ENCODE peak calls at places on chromosomes 16 and 17, in six cellular contexts. H is WTC11, G is A549, X is K562, V is HepG2, W is H1. U is an unnamed sample.

GRCh38 chr16:88974641-88975215 is 2.3 kb downstream of the CBFA2T3 start:
- DNase-seq in G (no peak), W (no peak), H (no peak), X (no peak), V (no peak), U (no peak)

GRCh38 chr16:80158766-80159165 is 382.0 kb upstream of the DYNLRB2 start:
- DNase-seq in X (no peak), H (no peak), G (peak; percentile 12), W (no peak), V (no peak), U (peak; percentile 82)

GRCh38 chr17:9343513-9343912 is 232.1 kb downstream of the STX8 start:
- DNase-seq in W (no peak), G (no peak), V (no peak), H (peak; percentile 47), X (no peak), U (no peak)

GRCh38 chr17:69802045-69802740 is 272.8 kb upstream of the KCNJ16 start:
- DNase-seq in X (no peak), V (no peak), G (no peak), H (no peak), W (no peak), U (no peak)

GRCh38 chr16:35868630-35869029 is 2409.2 kb downstream of the TP53TG3F start:
- DNase-seq in W (no peak), H (no peak), V (no peak), G (no peak), X (no peak), U (no peak)

GRCh38 chr17:57984226-57984890 is 3.7 kb downstream of the VEZF1 start:
- DNase-seq in H (no peak), V (no peak), G (no peak), X (no peak), W (no peak), U (no peak)

GRCh38 chr17:77231076-77231871 is 90.5 kb downstream of the SEC14L1 start:
- DNase-seq in V (no peak), H (no peak), X (no peak), W (no peak), G (no peak), U (no peak)

GRCh38 chr17:81865733-81866439 is 5.3 kb downstream of the ARHGDIA start:
- DNase-seq in V (peak; percentile 68), G (no peak), W (no peak), X (no peak), H (no peak), U (no peak)

GRCh38 chr17:38922538-38923291 is 2.7 kb upstream of the LASP1NB start:
- DNase-seq in W (no peak), H (peak; percentile 53), G (no peak), X (no peak), V (no peak), U (peak; percentile 67)

GRCh38 chr17:81837641-81838040 is 2.8 kb upstream of the PPP1R27 start:
- DNase-seq in W (no peak), G (no peak), H (no peak), V (peak; percentile 71), X (no peak), U (no peak)

GRCh38 chr16:24758373-24758772 is 28.9 kb downstream of the TNRC6A start:
- DNase-seq in X (no peak), V (no peak), W (no peak), G (no peak), H (no peak), U (no peak)

GRCh38 chr17:72119963-72120877 is 600 bp upstream of the SOX9 start:
- DNase-seq in V (peak; percentile 79), G (peak; percentile 59), X (no peak), H (peak; percentile 46), W (no peak), U (no peak)

GRCh38 chr17:80818871-80819270 is 172.8 kb upstream of the CHMP6 start:
- DNase-seq in G (no peak), H (no peak), V (no peak), W (no peak), X (no peak), U (no peak)

GRCh38 chr16:72934661-72935403 is 113.1 kb downstream of the ZFHX3 start:
- DNase-seq in G (no peak), X (no peak), W (no peak), H (no peak), V (no peak), U (no peak)

GRCh38 chr17:44159519-44160210 is 10.8 kb upstream of the ASB16 start:
- DNase-seq in W (no peak), V (no peak), H (no peak), X (peak; percentile 45), G (no peak), U (no peak)

GRCh38 chr16:3067929-3068288 is 2.5 kb downstream of the IL32 start:
- DNase-seq in V (no peak), H (no peak), G (no peak), X (no peak), W (no peak), U (no peak)

GRCh38 chr17:55735784-55736405 is 13.2 kb upstream of the TMEM100 start:
- DNase-seq in X (peak; percentile 27), H (peak; percentile 24), G (peak; percentile 30), V (peak; percentile 54), W (no peak), U (peak; percentile 32)

GRCh38 chr17:80790021-80790765 is 201.4 kb upstream of the CHMP6 start:
- DNase-seq in H (no peak), W (no peak), V (no peak), X (no peak), G (no peak), U (peak; percentile 76)

GRCh38 chr17:56681561-56682266 is 88.2 kb downstream of the NOG start:
- DNase-seq in W (no peak), V (no peak), G (no peak), X (no peak), H (no peak), U (peak; percentile 82)

GRCh38 chr16:6611535-6611934 is 721.1 kb upstream of the RBFOX1 start:
- DNase-seq in G (no peak), W (peak; percentile 7), X (peak; percentile 12), H (no peak), V (no peak), U (no peak)

GRCh38 chr16:24834459-24835335 is 11.1 kb upstream of the SLC5A11 start:
- DNase-seq in H (peak; percentile 52), W (no peak), V (peak; percentile 62), X (peak; percentile 50), G (peak; percentile 71), U (peak; percentile 52)

GRCh38 chr16:70430667-70431536 is 8.0 kb downstream of the ST3GAL2 start:
- DNase-seq in G (no peak), X (peak; percentile 72), W (no peak), V (peak; percentile 48), H (no peak), U (no peak)

GRCh38 chr16:57475711-57476339 is 10.5 kb downstream of the DOK4 start:
- DNase-seq in W (peak; percentile 77), V (peak; percentile 69), X (peak; percentile 91), H (peak; percentile 95), G (peak; percentile 77), U (peak; percentile 56)

GRCh38 chr17:78341559-78342437 is 18.1 kb downstream of the SOCS3 start:
- DNase-seq in X (peak; percentile 99), V (no peak), W (no peak), H (peak; percentile 75), G (peak; percentile 83), U (peak; percentile 43)

GRCh38 chr16:55641430-55642056 is 14.2 kb upstream of the SLC6A2 start:
- DNase-seq in V (peak; percentile 42), H (no peak), W (no peak), G (no peak), X (no peak), U (peak; percentile 42)

GRCh38 chr17:9669551-9670008 is 24.3 kb downstream of the USP43 start:
- DNase-seq in H (no peak), W (no peak), X (no peak), V (no peak), G (no peak), U (no peak)

DNA sequence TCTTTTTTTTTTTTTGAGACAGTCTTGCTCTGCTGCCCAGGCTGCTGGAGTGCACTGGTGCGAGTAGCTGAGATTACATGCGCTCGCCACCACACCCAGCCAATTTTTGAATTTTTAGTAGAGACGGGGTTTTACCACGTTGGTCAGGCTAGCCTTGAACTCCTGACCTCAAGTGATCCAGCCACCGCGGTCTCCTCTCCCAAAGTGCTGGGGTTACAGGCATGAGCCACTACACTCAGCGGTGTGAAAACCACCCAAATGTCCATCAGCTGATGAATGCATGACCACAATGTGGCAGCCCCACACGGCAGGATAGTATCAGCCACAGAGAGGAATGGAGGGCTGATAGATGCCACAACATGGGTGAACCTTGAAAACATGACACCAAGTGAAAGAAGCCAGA is 2.1 kb downstream of the P2RX5 start:
- DNase-seq in H (no peak), W (no peak), X (no peak), V (no peak), G (no peak), U (no peak)
- TF ChIP-seq JUN in H (no peak), W (no peak), X (no peak), V (no peak), G (no peak), U (no peak)

GRCh38 chr17:59490259-59490658 is 75.2 kb upstream of the DHX40 start:
- DNase-seq in V (no peak), G (no peak), W (no peak), X (no peak), H (no peak), U (no peak)
- TF ChIP-seq JUN in V (no peak), G (no peak), W (no peak), X (no peak), H (no peak), U (no peak)

DNA sequence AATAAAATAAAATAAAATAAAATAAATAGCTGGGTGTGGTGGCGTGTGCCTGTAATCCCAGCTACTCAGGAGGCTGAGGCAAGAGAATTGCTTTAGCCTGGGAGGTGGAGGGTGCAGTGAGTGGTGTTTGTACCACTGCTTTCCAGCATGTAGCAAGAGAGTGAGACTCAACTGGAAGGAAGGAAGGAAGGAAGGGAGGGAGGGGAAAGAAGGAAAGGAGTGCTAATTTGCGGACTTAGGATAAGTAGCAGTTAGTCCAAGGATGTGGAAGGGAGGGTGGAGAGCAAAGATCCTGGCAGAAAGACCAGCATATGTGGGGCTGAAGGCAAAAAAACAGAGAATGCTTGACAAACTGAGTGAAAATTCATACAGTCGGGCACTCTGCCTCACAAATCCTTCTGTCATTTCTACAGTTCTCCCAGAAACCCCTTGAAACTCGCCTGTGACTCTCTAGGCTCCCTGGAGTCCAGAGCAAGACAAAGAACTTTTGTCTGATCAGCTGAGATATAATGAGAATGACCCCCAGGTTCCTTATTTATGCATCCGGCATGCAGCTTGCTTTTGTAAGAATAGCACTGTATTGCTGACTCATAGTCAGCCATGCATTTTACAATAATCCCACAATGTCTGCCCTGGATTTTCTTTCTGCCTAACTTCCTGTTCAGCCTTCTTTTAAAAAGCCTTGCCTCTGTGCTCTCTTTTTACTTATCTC is 31.5 kb downstream of the CDK5RAP3 start:
- DNase-seq in G (peak; percentile 36), H (no peak), W (no peak), V (peak; percentile 50), X (peak; percentile 43), U (peak; percentile 85)
- TF ChIP-seq JUN in G (no peak), H (no peak), W (no peak), V (no peak), X (no peak), U (peak; percentile 75)

GRCh38 chr17:45994987-45995386 is 4.1 kb upstream of the STH start:
- DNase-seq in H (no peak), W (no peak), X (no peak), V (no peak), G (no peak), U (no peak)
- TF ChIP-seq JUN in H (no peak), W (no peak), X (no peak), V (no peak), G (no peak), U (no peak)